ENCODE peak calls at places on chromosomes 16 and 17, in four cellular contexts. H is CD8-positive, alpha-beta T cell; W is heart right ventricle; D is GM23248. L is an unnamed sample.

GRCh38 chr16:68590201-68590994 is 51.3 kb downstream of the ZFP90 start:
- DNase-seq in H (peak; percentile 62), W (peak; percentile 44), D (peak; percentile 82), L (no peak)

GRCh38 chr16:13992976-13993375 is 73.0 kb downstream of the ERCC4 start:
- DNase-seq in H (no peak), W (no peak), D (no peak), L (peak; percentile 52)

GRCh38 chr17:35865412-35866355 is 3.0 kb downstream of the HEATR9 start:
- DNase-seq in H (no peak), W (no peak), D (peak; percentile 39), L (no peak)

GRCh38 chr17:17191961-17192381 is 14.2 kb downstream of the PLD6 start:
- DNase-seq in H (no peak), W (no peak), D (no peak), L (no peak)

GRCh38 chr16:30585022-30585399 is 486 bp downstream of the ZNF785 start:
- DNase-seq in H (no peak), W (no peak), D (peak; percentile 64), L (no peak)

GRCh38 chr16:86798247-86799041 is 220.1 kb downstream of the FOXL1 start:
- DNase-seq in H (no peak), W (no peak), D (peak; percentile 10), L (no peak)

GRCh38 chr17:40564883-40565744 is at the start of gene CCR7:
- DNase-seq in H (peak; percentile 91), W (no peak), D (no peak), L (no peak)

GRCh38 chr17:78735832-78736525 is 46.1 kb downstream of the CYTH1 start:
- DNase-seq in H (no peak), W (no peak), D (peak; percentile 47), L (no peak)

GRCh38 chr16:51305337-51305736 is 154.3 kb upstream of the SALL1 start:
- DNase-seq in H (no peak), W (no peak), D (no peak), L (no peak)

GRCh38 chr17:28334176-28334575 is 1.1 kb downstream of the IFT20 start:
- DNase-seq in H (no peak), W (no peak), D (peak; percentile 57), L (no peak)

GRCh38 chr17:44990994-44991393 is 22.9 kb upstream of the C1QL1 start:
- DNase-seq in H (no peak), W (no peak), D (no peak), L (no peak)

GRCh38 chr16:21279501-21279900 is 1.4 kb upstream of the CRYM start:
- DNase-seq in H (no peak), W (no peak), D (peak; percentile 36), L (no peak)

GRCh38 chr17:10842658-10843057 is 4.8 kb upstream of the PIRT start:
- DNase-seq in H (no peak), W (no peak), D (no peak), L (no peak)

GRCh38 chr16:65122974-65123845 is 1.3 kb upstream of the CDH11 start:
- DNase-seq in H (no peak), W (peak; percentile 70), D (peak; percentile 78), L (peak; percentile 63)

GRCh38 chr16:81001330-81001729 is 5.4 kb downstream of the CMC2 start:
- DNase-seq in H (no peak), W (no peak), D (no peak), L (no peak)

GRCh38 chr16:54987081-54987480 is 56.4 kb downstream of the IRX5 start:
- DNase-seq in H (no peak), W (no peak), D (no peak), L (no peak)

GRCh38 chr17:46264456-46265198 is 30.3 kb upstream of the LRRC37A start:
- DNase-seq in H (peak; percentile 29), W (no peak), D (peak; percentile 81), L (no peak)

GRCh38 chr17:17161121-17161520 is 45.0 kb downstream of the PLD6 start:
- DNase-seq in H (no peak), W (no peak), D (no peak), L (no peak)

GRCh38 chr16:20844588-20844987 is 38.3 kb downstream of the REXO5 start:
- DNase-seq in H (peak; percentile 12), W (no peak), D (no peak), L (no peak)

GRCh38 chr16:50326835-50327465 is 41.8 kb downstream of the BRD7 start:
- DNase-seq in H (peak; percentile 76), W (no peak), D (peak; percentile 73), L (no peak)

GRCh38 chr16:89098767-89099430 is 5.2 kb downstream of the ACSF3 start:
- DNase-seq in H (no peak), W (no peak), D (no peak), L (no peak)

GRCh38 chr17:81020767-81021497 is 14.0 kb upstream of the BAIAP2 start:
- DNase-seq in H (no peak), W (peak; percentile 74), D (peak; percentile 91), L (no peak)
- H3K9me3 ChIP-seq in H (no peaks in the 10 kb centered on the region), W (peaks cover 6% of the 10 kb centered on the region), D (no peaks in the 10 kb centered on the region), L (no peaks in the 10 kb centered on the region)

DNA sequence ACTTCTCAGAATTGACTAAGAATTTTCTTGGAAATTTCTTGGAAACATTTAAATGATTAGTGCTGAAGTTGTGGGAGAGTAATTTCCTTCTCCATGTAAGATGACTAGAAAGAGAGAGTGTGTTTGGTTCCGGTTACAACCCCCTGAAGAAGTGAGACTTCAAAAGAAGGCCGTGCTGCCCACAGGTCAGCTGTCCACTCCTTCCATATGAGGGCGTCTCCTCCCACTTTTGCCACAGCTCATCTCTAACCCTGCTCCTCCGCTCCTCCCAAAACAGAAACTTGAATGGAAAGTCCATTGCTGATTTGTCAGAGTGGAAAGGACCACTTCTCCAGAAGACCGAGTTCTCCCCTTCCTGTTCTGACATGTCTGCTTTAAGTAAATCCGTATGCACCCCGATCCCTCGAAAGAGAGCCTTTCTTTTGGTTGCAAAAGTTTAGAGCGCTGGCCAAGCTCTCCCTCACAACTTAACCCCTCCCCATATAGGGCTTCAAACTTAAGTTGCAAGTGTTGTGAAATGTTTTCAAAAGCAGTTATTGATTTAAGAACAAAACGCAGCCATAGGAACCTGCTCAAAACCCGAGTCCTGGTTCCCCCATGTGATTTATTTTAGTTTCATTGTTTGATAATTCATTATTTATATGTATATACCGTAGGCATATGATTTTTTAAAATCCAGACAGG is 129.5 kb downstream of the SOCS1 start:
- DNase-seq in H (no peak), W (no peak), D (no peak), L (no peak)
- H3K4me1 ChIP-seq in H (peaks cover 8% of the 10 kb centered on the region), W (peaks cover 43% of the 10 kb centered on the region), D (peaks cover 17% of the 10 kb centered on the region), L (peaks cover 40% of the 10 kb centered on the region)

DNA sequence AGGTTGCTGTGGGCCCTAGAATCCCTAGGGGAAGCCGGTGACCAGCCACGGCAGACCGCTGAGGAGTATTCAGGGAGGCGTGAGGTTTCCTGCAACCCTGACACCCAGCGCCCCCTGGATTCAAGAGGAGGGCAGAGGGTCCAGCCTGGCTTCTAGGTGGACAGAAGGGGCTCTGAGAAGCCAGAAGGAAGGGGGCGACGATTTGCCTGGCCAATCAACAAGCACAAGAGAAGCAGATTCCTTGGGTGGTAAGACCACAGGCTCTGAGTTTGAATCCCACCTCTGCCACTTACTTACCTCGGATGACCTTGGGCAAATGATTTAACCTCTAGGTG is 10.4 kb upstream of the GINS2 start:
- DNase-seq in H (no peak), W (no peak), D (no peak), L (no peak)
- H3K9me3 ChIP-seq in H (no peaks in the 10 kb centered on the region), W (no peaks in the 10 kb centered on the region), D (no peaks in the 10 kb centered on the region), L (no peaks in the 10 kb centered on the region)

DNA sequence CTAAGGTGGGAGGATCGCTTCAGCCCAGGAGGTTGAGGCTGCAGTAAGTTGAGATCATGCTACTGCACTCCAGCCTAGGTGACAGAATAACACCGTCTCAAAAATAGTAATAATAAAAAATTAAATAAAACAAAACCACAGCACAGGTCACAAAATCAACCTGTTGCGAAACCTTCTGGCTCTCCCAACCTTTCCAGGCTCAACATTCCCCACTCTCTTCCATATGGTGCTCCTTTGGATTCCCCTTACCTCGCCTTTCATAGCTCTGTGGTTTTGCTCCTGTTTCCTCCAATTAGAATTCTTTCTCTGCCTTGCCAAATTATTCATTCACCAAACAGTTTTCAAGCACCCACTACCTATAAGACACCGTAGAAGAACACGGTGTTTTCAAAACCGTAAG is 4.7 kb downstream of the ZDHHC7 start:
- DNase-seq in H (no peak), W (no peak), D (no peak), L (no peak)
- H3K4me1 ChIP-seq in H (peaks cover 51% of the 10 kb centered on the region), W (peaks cover 81% of the 10 kb centered on the region), D (peaks cover 54% of the 10 kb centered on the region), L (no peaks in the 10 kb centered on the region)

GRCh38 chr16:35221482-35222185 is 1762.2 kb downstream of the TP53TG3F start:
- DNase-seq in H (no peak), W (no peak), D (no peak), L (no peak)
- H3K9me3 ChIP-seq in H (no peaks in the 10 kb centered on the region), W (peaks cover 35% of the 10 kb centered on the region), D (no peaks in the 10 kb centered on the region), L (no peaks in the 10 kb centered on the region)

GRCh38 chr17:74761931-74762330 is 13.5 kb downstream of the NHERF1 start:
- DNase-seq in H (no peak), W (no peak), D (no peak), L (no peak)
- H3K4me1 ChIP-seq in H (peaks cover 63% of the 10 kb centered on the region), W (peaks cover 45% of the 10 kb centered on the region), D (no peaks in the 10 kb centered on the region), L (no peaks in the 10 kb centered on the region)

GRCh38 chr17:82751171-82751570 is 694 bp upstream of the TBCD start:
- DNase-seq in H (no peak), W (no peak), D (no peak), L (no peak)

GRCh38 chr17:82745524-82745923 is 6.3 kb upstream of the TBCD start:
- DNase-seq in H (no peak), W (no peak), D (no peak), L (no peak)

GRCh38 chr17:82750241-82750905 is 1.5 kb upstream of the TBCD start:
- DNase-seq in H (no peak), W (no peak), D (no peak), L (no peak)

GRCh38 chr17:82751571-82752370 is at the start of gene TBCD:
- DNase-seq in H (peak; percentile 89), W (peak; percentile 93), D (peak; percentile 96), L (peak; percentile 81)

GRCh38 chr17:82748756-82749155 is 3.1 kb upstream of the TBCD start:
- DNase-seq in H (no peak), W (no peak), D (no peak), L (no peak)
- H3K9me3 ChIP-seq in H (no peaks in the 10 kb centered on the region), W (peaks cover 13% of the 10 kb centered on the region), D (no peaks in the 10 kb centered on the region), L (no peaks in the 10 kb centered on the region)

GRCh38 chr17:2450016-2450650 is 49.3 kb upstream of the MNT start:
- DNase-seq in H (no peak), W (no peak), D (no peak), L (no peak)

GRCh38 chr17:2453865-2454264 is 53.0 kb upstream of the MNT start:
- DNase-seq in H (no peak), W (no peak), D (no peak), L (no peak)

GRCh38 chr17:2445638-2446037 is 44.8 kb upstream of the MNT start:
- DNase-seq in H (no peak), W (no peak), D (no peak), L (no peak)

GRCh38 chr17:2453325-2453724 is 52.5 kb upstream of the MNT start:
- DNase-seq in H (no peak), W (no peak), D (no peak), L (no peak)

GRCh38 chr17:2449486-2449885 is 48.6 kb upstream of the MNT start:
- DNase-seq in H (no peak), W (no peak), D (peak; percentile 21), L (no peak)
- H3K4me1 ChIP-seq in H (no peaks in the 10 kb centered on the region), W (no peaks in the 10 kb centered on the region), D (no peaks in the 10 kb centered on the region), L (peaks cover 6% of the 10 kb centered on the region)

DNA sequence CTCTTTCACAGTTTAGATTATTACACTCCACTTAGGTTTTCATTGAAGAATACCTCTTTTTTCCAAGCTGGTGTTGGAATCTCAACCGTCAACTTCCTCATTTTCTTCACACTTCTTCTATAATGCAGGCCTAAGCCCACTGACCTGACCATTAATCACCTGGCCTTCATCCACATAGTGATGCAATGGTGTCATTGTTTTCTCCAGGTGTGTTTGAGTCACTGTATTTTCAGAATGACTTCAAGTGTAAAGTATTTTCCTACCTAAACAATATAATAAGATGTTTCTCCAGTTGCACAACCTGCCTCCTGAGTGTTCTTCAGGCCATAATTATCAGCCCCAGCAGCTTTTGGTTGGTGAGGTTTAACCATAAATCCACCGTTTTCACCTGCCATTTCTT is 1675.1 kb downstream of the TP53TG3F start:
- DNase-seq in H (no peak), W (no peak), D (no peak), L (no peak)
- H3K9me3 ChIP-seq in H (no peaks in the 10 kb centered on the region), W (peaks cover 27% of the 10 kb centered on the region), D (no peaks in the 10 kb centered on the region), L (no peaks in the 10 kb centered on the region)